ENCODE peak calls at places on chromosomes 13 and 19, in five cellular contexts. E is NCI-H460, F is neural crest cell, D is T-helper 1 cell, L is nephron progenitor cell. P is an unnamed sample.

GRCh38 chr13:114310961-114311360 is 3.3 kb upstream of the CHAMP1 start:
- DNase-seq in E (no peak), F (no peak), D (no peak), L (no peak), P (no peak)

GRCh38 chr13:23986619-23987018 is 89.3 kb upstream of the C1QTNF9B start:
- DNase-seq in E (no peak), F (no peak), D (no peak), L (no peak), P (no peak)

GRCh38 chr13:111431241-111431640 is 110.8 kb downstream of the TEX29 start:
- DNase-seq in E (no peak), F (no peak), D (no peak), L (no peak), P (no peak)

GRCh38 chr19:3278749-3279148 is 54.3 kb downstream of the CELF5 start:
- DNase-seq in E (no peak), F (no peak), D (no peak), L (no peak), P (no peak)

GRCh38 chr13:27534976-27535370 is 84.6 kb upstream of the MTIF3 start:
- DNase-seq in E (no peak), F (no peak), D (no peak), L (no peak), P (no peak)

GRCh38 chr19:29514525-29515232 is 11.1 kb upstream of the VSTM2B start:
- DNase-seq in E (no peak), F (no peak), D (no peak), L (no peak), P (no peak)

GRCh38 chr19:4636151-4636717 is 3.1 kb upstream of the TNFAIP8L1 start:
- DNase-seq in E (peak; percentile 21), F (peak; percentile 88), D (peak; percentile 58), L (peak; percentile 93), P (peak; percentile 86)

GRCh38 chr13:93673885-93674284 is 447.3 kb downstream of the GPC6 start:
- DNase-seq in E (no peak), F (no peak), D (no peak), L (no peak), P (no peak)

GRCh38 chr13:35992964-35993363 is 138.2 kb downstream of the DCLK1 start:
- DNase-seq in E (no peak), F (no peak), D (no peak), L (no peak), P (no peak)

GRCh38 chr13:110246530-110246929 is 60.4 kb downstream of the COL4A1 start:
- DNase-seq in E (no peak), F (no peak), D (no peak), L (no peak), P (no peak)

GRCh38 chr13:98089826-98090225 is 53.1 kb upstream of the FARP1 start:
- DNase-seq in E (no peak), F (no peak), D (no peak), L (no peak), P (no peak)

GRCh38 chr13:77139311-77139710 is 112.4 kb upstream of the FBXL3 start:
- DNase-seq in E (no peak), F (no peak), D (no peak), L (no peak), P (no peak)

GRCh38 chr19:8391274-8392016 is 1.3 kb downstream of the RAB11B start:
- DNase-seq in E (no peak), F (no peak), D (no peak), L (no peak), P (no peak)

GRCh38 chr19:47444388-47444821 is 25.1 kb upstream of the MEIS3 start:
- DNase-seq in E (no peak), F (peak; percentile 59), D (no peak), L (peak; percentile 90), P (no peak)

GRCh38 chr19:43519436-43520088 is 7.4 kb downstream of the ETHE1 start:
- DNase-seq in E (peak; percentile 75), F (peak; percentile 81), D (peak; percentile 61), L (peak; percentile 89), P (no peak)

GRCh38 chr19:5832049-5832448 is 7.5 kb downstream of the FUT6 start:
- DNase-seq in E (no peak), F (no peak), D (no peak), L (no peak), P (no peak)

GRCh38 chr19:11659612-11660011 is 62.3 kb downstream of the ZNF627 start:
- DNase-seq in E (no peak), F (no peak), D (no peak), L (no peak), P (no peak)

GRCh38 chr19:19261350-19262189 is 11.5 kb downstream of the TM6SF2 start:
- DNase-seq in E (no peak), F (no peak), D (no peak), L (peak; percentile 74), P (no peak)

GRCh38 chr13:38905861-38906260 is 84.8 kb downstream of the STOML3 start:
- DNase-seq in E (no peak), F (no peak), D (no peak), L (no peak), P (no peak)

GRCh38 chr13:68439821-68440220 is 1209.7 kb upstream of the PCDH9 start:
- DNase-seq in E (no peak), F (no peak), D (no peak), L (no peak), P (no peak)

GRCh38 chr13:114203536-114203935 is 24.5 kb downstream of the CFAP97D2 start:
- DNase-seq in E (no peak), F (no peak), D (no peak), L (no peak), P (no peak)

GRCh38 chr19:46454244-46454643 is 17.1 kb downstream of the PNMA8A start:
- DNase-seq in E (no peak), F (no peak), D (no peak), L (no peak), P (no peak)

GRCh38 chr13:79402074-79402635 is 3.9 kb downstream of the RBM26 start:
- DNase-seq in E (no peak), F (no peak), D (no peak), L (no peak), P (no peak)

GRCh38 chr13:98479496-98480003 is 97.4 kb downstream of the STK24 start:
- DNase-seq in E (no peak), F (no peak), D (no peak), L (no peak), P (no peak)

GRCh38 chr19:13794388-13794751 is 873 bp upstream of the ZSWIM4 start:
- DNase-seq in E (no peak), F (no peak), D (no peak), L (no peak), P (no peak)

GRCh38 chr19:19860756-19861390 is 4.8 kb upstream of the ZNF253 start:
- DNase-seq in E (no peak), F (no peak), D (peak; percentile 42), L (no peak), P (no peak)

GRCh38 chr13:46116653-46117502 is 12.0 kb upstream of the CPB2 start:
- DNase-seq in E (no peak), F (no peak), D (no peak), L (no peak), P (no peak)

GRCh38 chr13:44498969-44499368 is 77.2 kb downstream of the TSC22D1 start:
- DNase-seq in E (no peak), F (no peak), D (no peak), L (no peak), P (no peak)

GRCh38 chr13:60654405-60654804 is 257.4 kb downstream of the TDRD3 start:
- DNase-seq in E (peak; percentile 34), F (peak; percentile 8), D (no peak), L (peak; percentile 12), P (no peak)

GRCh38 chr19:52904052-52904451 is 6.6 kb upstream of the ZNF320 start:
- DNase-seq in E (no peak), F (no peak), D (no peak), L (no peak), P (no peak)

GRCh38 chr19:1019980-1020867 is 699 bp downstream of the TMEM259 start:
- DNase-seq in E (no peak), F (no peak), D (no peak), L (peak; percentile 50), P (no peak)

GRCh38 chr19:49147923-49148682 is 7.1 kb downstream of the HRC start:
- DNase-seq in E (no peak), F (no peak), D (no peak), L (no peak), P (no peak)

GRCh38 chr13:113176292-113176691 is 17.8 kb downstream of the PROZ start:
- DNase-seq in E (no peak), F (no peak), D (peak; percentile 43), L (no peak), P (no peak)

GRCh38 chr13:80083516-80084085 is 257.3 kb downstream of the SPRY2 start:
- DNase-seq in E (no peak), F (no peak), D (no peak), L (no peak), P (no peak)

GRCh38 chr13:99656843-99657506 is 155.7 kb downstream of the TM9SF2 start:
- DNase-seq in E (no peak), F (no peak), D (no peak), L (no peak), P (no peak)

GRCh38 chr13:79724348-79725103 is 243.6 kb downstream of the NDFIP2 start:
- DNase-seq in E (no peak), F (no peak), D (no peak), L (no peak), P (no peak)